ENCODE peak calls at places on chromosomes 5 and 9, in nine cellular contexts. One of them, this sample, is unnamed.
A peak's percentile ranks its signal among the peaks of the same experiment; 100 is the strongest.

GRCh38 chr9:115025721-115026120 is 92.2 kb downstream of the TNC start:
- DNase-seq in A549: no peak
- DNase-seq in CD4-positive, alpha-beta memory T cell: no peak
- DNase-seq in fibroblast of pulmonary artery: no peak
- DNase-seq in cardiac fibroblast: no peak
- DNase-seq in adipocyte: no peak
- DNase-seq in endodermal cell: no peak
- DNase-seq in left ventricle myocardium inferior: no peak
- DNase-seq in DND-41: no peak
- DNase-seq in this sample: no peak

GRCh38 chr5:84478603-84479002 is 93.9 kb upstream of the EDIL3 start:
- DNase-seq in A549: no peak
- DNase-seq in CD4-positive, alpha-beta memory T cell: no peak
- DNase-seq in fibroblast of pulmonary artery: peak; percentile 12
- DNase-seq in cardiac fibroblast: peak; percentile 1
- DNase-seq in adipocyte: no peak
- DNase-seq in endodermal cell: no peak
- DNase-seq in left ventricle myocardium inferior: no peak
- DNase-seq in DND-41: no peak
- DNase-seq in this sample: no peak

GRCh38 chr5:154371687-154372086 is 74.1 kb upstream of the SAP30L start:
- DNase-seq in A549: no peak
- DNase-seq in CD4-positive, alpha-beta memory T cell: no peak
- DNase-seq in fibroblast of pulmonary artery: peak; percentile 93
- DNase-seq in cardiac fibroblast: peak; percentile 94
- DNase-seq in adipocyte: peak; percentile 89
- DNase-seq in endodermal cell: no peak
- DNase-seq in left ventricle myocardium inferior: no peak
- DNase-seq in DND-41: no peak
- DNase-seq in this sample: no peak

GRCh38 chr5:139141410-139141809 is 56.8 kb downstream of the SIL1 start:
- DNase-seq in A549: no peak
- DNase-seq in CD4-positive, alpha-beta memory T cell: no peak
- DNase-seq in fibroblast of pulmonary artery: peak; percentile 18
- DNase-seq in cardiac fibroblast: peak; percentile 21
- DNase-seq in adipocyte: no peak
- DNase-seq in endodermal cell: no peak
- DNase-seq in left ventricle myocardium inferior: no peak
- DNase-seq in DND-41: no peak
- DNase-seq in this sample: no peak

GRCh38 chr5:78953092-78953800 is 31.9 kb downstream of the ARSB start:
- DNase-seq in A549: no peak
- DNase-seq in CD4-positive, alpha-beta memory T cell: no peak
- DNase-seq in fibroblast of pulmonary artery: no peak
- DNase-seq in cardiac fibroblast: no peak
- DNase-seq in adipocyte: peak; percentile 56
- DNase-seq in endodermal cell: no peak
- DNase-seq in left ventricle myocardium inferior: no peak
- DNase-seq in DND-41: no peak
- DNase-seq in this sample: no peak

GRCh38 chr5:38468978-38469706 is 87.3 kb downstream of the LIFR start:
- DNase-seq in A549: no peak
- DNase-seq in CD4-positive, alpha-beta memory T cell: no peak
- DNase-seq in fibroblast of pulmonary artery: peak; percentile 33
- DNase-seq in cardiac fibroblast: peak; percentile 68
- DNase-seq in adipocyte: no peak
- DNase-seq in endodermal cell: peak; percentile 29
- DNase-seq in left ventricle myocardium inferior: peak; percentile 85
- DNase-seq in DND-41: no peak
- DNase-seq in this sample: no peak

GRCh38 chr5:157066080-157066479 is 7.2 kb upstream of the HAVCR1 start:
- DNase-seq in A549: no peak
- DNase-seq in CD4-positive, alpha-beta memory T cell: no peak
- DNase-seq in fibroblast of pulmonary artery: no peak
- DNase-seq in cardiac fibroblast: no peak
- DNase-seq in adipocyte: no peak
- DNase-seq in endodermal cell: no peak
- DNase-seq in left ventricle myocardium inferior: no peak
- DNase-seq in DND-41: no peak
- DNase-seq in this sample: no peak

GRCh38 chr5:73626814-73627313 is 868 bp downstream of the ARHGEF28 start:
- DNase-seq in A549: no peak
- DNase-seq in CD4-positive, alpha-beta memory T cell: no peak
- DNase-seq in fibroblast of pulmonary artery: no peak
- DNase-seq in cardiac fibroblast: no peak
- DNase-seq in adipocyte: no peak
- DNase-seq in endodermal cell: no peak
- DNase-seq in left ventricle myocardium inferior: no peak
- DNase-seq in DND-41: no peak
- DNase-seq in this sample: no peak

GRCh38 chr5:170467000-170467707 is 36.7 kb upstream of the KCNIP1 start:
- DNase-seq in A549: peak; percentile 49
- DNase-seq in CD4-positive, alpha-beta memory T cell: no peak
- DNase-seq in fibroblast of pulmonary artery: peak; percentile 90
- DNase-seq in cardiac fibroblast: peak; percentile 85
- DNase-seq in adipocyte: peak; percentile 29
- DNase-seq in endodermal cell: no peak
- DNase-seq in left ventricle myocardium inferior: no peak
- DNase-seq in DND-41: no peak
- DNase-seq in this sample: no peak

GRCh38 chr5:10863763-10864383 is 102.8 kb upstream of the DAP start:
- DNase-seq in A549: peak; percentile 75
- DNase-seq in CD4-positive, alpha-beta memory T cell: no peak
- DNase-seq in fibroblast of pulmonary artery: peak; percentile 48
- DNase-seq in cardiac fibroblast: peak; percentile 24
- DNase-seq in adipocyte: peak; percentile 50
- DNase-seq in endodermal cell: peak; percentile 93
- DNase-seq in left ventricle myocardium inferior: no peak
- DNase-seq in DND-41: peak; percentile 65
- DNase-seq in this sample: peak; percentile 62

GRCh38 chr9:75914002-75914401 is 23.5 kb downstream of the PCSK5 start:
- DNase-seq in A549: no peak
- DNase-seq in CD4-positive, alpha-beta memory T cell: no peak
- DNase-seq in fibroblast of pulmonary artery: no peak
- DNase-seq in cardiac fibroblast: no peak
- DNase-seq in adipocyte: no peak
- DNase-seq in endodermal cell: no peak
- DNase-seq in left ventricle myocardium inferior: no peak
- DNase-seq in DND-41: no peak
- DNase-seq in this sample: no peak

DNA sequence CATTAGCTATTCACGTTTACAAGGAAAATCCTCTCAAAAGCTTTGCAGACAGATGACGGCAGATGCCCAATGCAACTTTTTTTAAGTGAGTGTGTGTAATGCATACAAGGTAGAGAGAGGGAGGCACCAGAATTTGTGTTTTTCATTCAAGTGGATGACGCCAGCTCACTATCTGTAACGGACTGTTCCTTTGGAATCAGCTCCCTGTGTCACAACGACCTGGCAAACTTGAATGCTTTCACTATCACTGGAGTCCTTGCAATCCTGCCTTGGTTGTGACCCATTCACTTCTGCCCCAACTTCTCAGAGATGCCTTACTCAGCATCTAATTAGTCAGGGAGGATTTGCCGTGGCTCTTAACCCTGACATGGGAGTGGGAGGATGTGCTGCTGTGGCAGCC is 148.5 kb downstream of the BNC2 start:
- DNase-seq in A549: no peak
- DNase-seq in CD4-positive, alpha-beta memory T cell: no peak
- DNase-seq in fibroblast of pulmonary artery: peak; percentile 94
- DNase-seq in cardiac fibroblast: peak; percentile 91
- DNase-seq in adipocyte: no peak
- DNase-seq in endodermal cell: no peak
- DNase-seq in left ventricle myocardium inferior: peak; percentile 22
- DNase-seq in DND-41: no peak
- DNase-seq in this sample: no peak
- H3K4me3 ChIP-seq in A549: no peak overlapping the region
- H3K4me3 ChIP-seq in CD4-positive, alpha-beta memory T cell: no peak overlapping the region
- H3K4me3 ChIP-seq in fibroblast of pulmonary artery: peak overlapping the region; percentile 4
- H3K4me3 ChIP-seq in cardiac fibroblast: no peak overlapping the region
- H3K4me3 ChIP-seq in adipocyte: peak overlapping the region; percentile 74
- H3K4me3 ChIP-seq in endodermal cell: no peak overlapping the region
- H3K4me3 ChIP-seq in left ventricle myocardium inferior: no peak overlapping the region
- H3K4me3 ChIP-seq in DND-41: no peak overlapping the region
- H3K4me3 ChIP-seq in this sample: no peak overlapping the region

GRCh38 chr5:150409638-150410523 is 2.8 kb downstream of the CD74 start:
- DNase-seq in A549: peak; percentile 99
- DNase-seq in CD4-positive, alpha-beta memory T cell: no peak
- DNase-seq in fibroblast of pulmonary artery: peak; percentile 87
- DNase-seq in cardiac fibroblast: peak; percentile 90
- DNase-seq in adipocyte: peak; percentile 95
- DNase-seq in endodermal cell: peak; percentile 95
- DNase-seq in left ventricle myocardium inferior: peak; percentile 71
- DNase-seq in DND-41: peak; percentile 53
- DNase-seq in this sample: peak; percentile 75

GRCh38 chr5:150411245-150411979 is 1.3 kb downstream of the CD74 start:
- DNase-seq in A549: no peak
- DNase-seq in CD4-positive, alpha-beta memory T cell: peak; percentile 84
- DNase-seq in fibroblast of pulmonary artery: peak; percentile 19
- DNase-seq in cardiac fibroblast: no peak
- DNase-seq in adipocyte: peak; percentile 24
- DNase-seq in endodermal cell: peak; percentile 77
- DNase-seq in left ventricle myocardium inferior: peak; percentile 53
- DNase-seq in DND-41: no peak
- DNase-seq in this sample: no peak

GRCh38 chr5:150412319-150413175 is at the start of gene CD74:
- DNase-seq in A549: no peak
- DNase-seq in CD4-positive, alpha-beta memory T cell: peak; percentile 98
- DNase-seq in fibroblast of pulmonary artery: peak; percentile 23
- DNase-seq in cardiac fibroblast: peak; percentile 49
- DNase-seq in adipocyte: peak; percentile 54
- DNase-seq in endodermal cell: peak; percentile 87
- DNase-seq in left ventricle myocardium inferior: peak; percentile 82
- DNase-seq in DND-41: peak; percentile 16
- DNase-seq in this sample: peak; percentile 76

GRCh38 chr5:150413176-150413901 is 629 bp upstream of the CD74 start:
- DNase-seq in A549: no peak
- DNase-seq in CD4-positive, alpha-beta memory T cell: no peak
- DNase-seq in fibroblast of pulmonary artery: no peak
- DNase-seq in cardiac fibroblast: no peak
- DNase-seq in adipocyte: no peak
- DNase-seq in endodermal cell: peak; percentile 35
- DNase-seq in left ventricle myocardium inferior: no peak
- DNase-seq in DND-41: no peak
- DNase-seq in this sample: no peak

DNA sequence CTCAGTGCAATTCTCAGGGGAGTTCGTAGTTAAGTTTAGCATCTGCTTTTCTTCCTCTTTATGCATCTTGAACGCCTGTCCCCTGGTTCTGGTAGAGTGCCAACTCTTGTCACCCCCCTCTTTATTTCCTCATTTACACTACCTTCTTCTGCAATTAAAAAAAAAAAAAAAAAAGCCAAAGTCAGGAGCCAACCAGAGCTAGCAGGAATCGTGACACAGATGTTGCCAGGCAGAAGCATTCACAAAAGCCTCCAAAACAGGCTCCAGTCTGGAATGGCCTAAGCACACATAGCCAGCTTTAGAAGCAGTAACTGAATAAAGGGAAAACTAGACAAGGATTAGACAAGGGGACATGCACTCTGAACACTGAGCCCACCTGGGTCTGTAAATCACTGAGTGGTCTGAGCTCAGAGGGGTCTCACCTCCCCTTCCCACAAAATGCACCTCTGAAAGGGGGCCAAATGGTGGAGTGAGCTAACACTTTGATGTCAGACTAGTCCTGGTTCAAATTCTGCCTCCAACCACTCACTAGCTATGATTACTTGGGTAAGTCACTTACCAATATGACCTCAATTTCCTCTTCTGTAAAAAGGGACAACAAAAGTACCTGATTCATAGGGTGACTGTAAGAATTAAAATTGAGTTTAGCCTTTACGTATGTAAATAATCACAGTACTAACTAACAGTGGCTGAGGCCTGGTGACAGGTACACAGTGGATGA is 2.0 kb downstream of the CD74 start:
- DNase-seq in A549: peak; percentile 76
- DNase-seq in CD4-positive, alpha-beta memory T cell: peak; percentile 81
- DNase-seq in fibroblast of pulmonary artery: peak; percentile 79
- DNase-seq in cardiac fibroblast: peak; percentile 82
- DNase-seq in adipocyte: peak; percentile 90
- DNase-seq in endodermal cell: peak; percentile 81
- DNase-seq in left ventricle myocardium inferior: peak; percentile 52
- DNase-seq in DND-41: peak; percentile 24
- DNase-seq in this sample: peak; percentile 69
- H3K4me3 ChIP-seq in A549: no peak overlapping the region
- H3K4me3 ChIP-seq in CD4-positive, alpha-beta memory T cell: peak overlapping the region; percentile 57
- H3K4me3 ChIP-seq in fibroblast of pulmonary artery: no peak overlapping the region
- H3K4me3 ChIP-seq in cardiac fibroblast: no peak overlapping the region
- H3K4me3 ChIP-seq in adipocyte: no peak overlapping the region
- H3K4me3 ChIP-seq in endodermal cell: no peak overlapping the region
- H3K4me3 ChIP-seq in left ventricle myocardium inferior: peak overlapping the region; percentile 68
- H3K4me3 ChIP-seq in DND-41: no peak overlapping the region
- H3K4me3 ChIP-seq in this sample: no peak overlapping the region

GRCh38 chr9:79201641-79202040 is 370.1 kb upstream of the TLE4 start:
- DNase-seq in A549: no peak
- DNase-seq in CD4-positive, alpha-beta memory T cell: no peak
- DNase-seq in fibroblast of pulmonary artery: no peak
- DNase-seq in cardiac fibroblast: no peak
- DNase-seq in adipocyte: peak; percentile 46
- DNase-seq in endodermal cell: no peak
- DNase-seq in left ventricle myocardium inferior: no peak
- DNase-seq in DND-41: no peak
- DNase-seq in this sample: no peak
- H3K4me3 ChIP-seq in A549: no peak overlapping the region
- H3K4me3 ChIP-seq in CD4-positive, alpha-beta memory T cell: no peak overlapping the region
- H3K4me3 ChIP-seq in fibroblast of pulmonary artery: no peak overlapping the region
- H3K4me3 ChIP-seq in cardiac fibroblast: no peak overlapping the region
- H3K4me3 ChIP-seq in adipocyte: no peak overlapping the region
- H3K4me3 ChIP-seq in endodermal cell: no peak overlapping the region
- H3K4me3 ChIP-seq in left ventricle myocardium inferior: no peak overlapping the region
- H3K4me3 ChIP-seq in DND-41: no peak overlapping the region
- H3K4me3 ChIP-seq in this sample: no peak overlapping the region

GRCh38 chr9:134373269-134373668 is 47.0 kb downstream of the RXRA start:
- DNase-seq in A549: no peak
- DNase-seq in CD4-positive, alpha-beta memory T cell: no peak
- DNase-seq in fibroblast of pulmonary artery: no peak
- DNase-seq in cardiac fibroblast: no peak
- DNase-seq in adipocyte: no peak
- DNase-seq in endodermal cell: no peak
- DNase-seq in left ventricle myocardium inferior: no peak
- DNase-seq in DND-41: no peak
- DNase-seq in this sample: no peak

GRCh38 chr9:134374301-134375010 is 48.2 kb downstream of the RXRA start:
- DNase-seq in A549: no peak
- DNase-seq in CD4-positive, alpha-beta memory T cell: no peak
- DNase-seq in fibroblast of pulmonary artery: no peak
- DNase-seq in cardiac fibroblast: no peak
- DNase-seq in adipocyte: no peak
- DNase-seq in endodermal cell: no peak
- DNase-seq in left ventricle myocardium inferior: peak; percentile 45
- DNase-seq in DND-41: no peak
- DNase-seq in this sample: no peak

GRCh38 chr9:134372621-134373267 is 46.5 kb downstream of the RXRA start:
- DNase-seq in A549: no peak
- DNase-seq in CD4-positive, alpha-beta memory T cell: no peak
- DNase-seq in fibroblast of pulmonary artery: no peak
- DNase-seq in cardiac fibroblast: peak; percentile 27
- DNase-seq in adipocyte: no peak
- DNase-seq in endodermal cell: no peak
- DNase-seq in left ventricle myocardium inferior: peak; percentile 65
- DNase-seq in DND-41: no peak
- DNase-seq in this sample: peak; percentile 66

GRCh38 chr9:134375011-134375390 is 48.7 kb downstream of the RXRA start:
- DNase-seq in A549: no peak
- DNase-seq in CD4-positive, alpha-beta memory T cell: no peak
- DNase-seq in fibroblast of pulmonary artery: peak; percentile 28
- DNase-seq in cardiac fibroblast: peak; percentile 49
- DNase-seq in adipocyte: no peak
- DNase-seq in endodermal cell: no peak
- DNase-seq in left ventricle myocardium inferior: peak; percentile 78
- DNase-seq in DND-41: no peak
- DNase-seq in this sample: no peak

GRCh38 chr9:134373953-134374300 is 47.7 kb downstream of the RXRA start:
- DNase-seq in A549: no peak
- DNase-seq in CD4-positive, alpha-beta memory T cell: no peak
- DNase-seq in fibroblast of pulmonary artery: no peak
- DNase-seq in cardiac fibroblast: no peak
- DNase-seq in adipocyte: no peak
- DNase-seq in endodermal cell: no peak
- DNase-seq in left ventricle myocardium inferior: no peak
- DNase-seq in DND-41: no peak
- DNase-seq in this sample: no peak
- H3K4me3 ChIP-seq in A549: no peak overlapping the region
- H3K4me3 ChIP-seq in CD4-positive, alpha-beta memory T cell: no peak overlapping the region
- H3K4me3 ChIP-seq in fibroblast of pulmonary artery: no peak overlapping the region
- H3K4me3 ChIP-seq in cardiac fibroblast: no peak overlapping the region
- H3K4me3 ChIP-seq in adipocyte: no peak overlapping the region
- H3K4me3 ChIP-seq in endodermal cell: no peak overlapping the region
- H3K4me3 ChIP-seq in left ventricle myocardium inferior: no peak overlapping the region
- H3K4me3 ChIP-seq in DND-41: no peak overlapping the region
- H3K4me3 ChIP-seq in this sample: no peak overlapping the region

This sample was measured in PC-9.